ENCODE peak calls at places on chromosomes 12 and 14, in eight cellular contexts. E is heart right ventricle; A is tibial nerve; S is HFF-Myc; J is activated CD8-positive, alpha-beta memory T cell treated with anti-CD3 and anti-CD28 coated beads, Interleukin-2, amount 50 U/mL, for 48 hours; O is NCI-H748 treated with DMSO at 0.1 percent for 48 hours; P is endothelial cell; I is A549. N is an unnamed sample.

GRCh38 chr12:67621926-67622325 is 26.6 kb upstream of the DYRK2 start:
- DNase-seq in E (no peak), A (no peak), S (no peak), J (no peak), O (no peak), P (no peak), I (no peak), N (no peak)

GRCh38 chr14:95664546-95664945 is 21.7 kb upstream of the TCL1B start:
- DNase-seq in E (no peak), A (no peak), S (no peak), J (no peak), O (no peak), P (no peak), I (no peak), N (no peak)

GRCh38 chr12:76927170-76927784 is 48.5 kb upstream of the CSRP2 start:
- DNase-seq in E (peak), A (peak), S (no peak), J (peak), O (no peak), P (peak), I (peak), N (no peak)

GRCh38 chr14:38409081-38409705 is 153.3 kb upstream of the CLEC14A start:
- DNase-seq in E (no peak), A (no peak), S (no peak), J (no peak), O (no peak), P (no peak), I (no peak), N (no peak)

GRCh38 chr12:27711312-27711682 is 665 bp downstream of the MRPS35 start:
- DNase-seq in E (no peak), A (no peak), S (no peak), J (no peak), O (peak), P (no peak), I (no peak), N (no peak)

GRCh38 chr12:51362307-51362706 is 15.8 kb upstream of the CELA1 start:
- DNase-seq in E (no peak), A (no peak), S (no peak), J (no peak), O (no peak), P (no peak), I (no peak), N (no peak)

GRCh38 chr12:49079796-49080195 is 10.0 kb upstream of the RHEBL1 start:
- DNase-seq in E (no peak), A (no peak), S (no peak), J (no peak), O (no peak), P (no peak), I (no peak), N (no peak)

GRCh38 chr12:100857971-100858370 is 63.4 kb downstream of the ANO4 start:
- DNase-seq in E (no peak), A (no peak), S (no peak), J (no peak), O (no peak), P (no peak), I (no peak), N (no peak)

GRCh38 chr12:98870521-98870920 is 225.4 kb downstream of the APAF1 start:
- DNase-seq in E (no peak), A (no peak), S (no peak), J (no peak), O (peak), P (no peak), I (no peak), N (no peak)